ENCODE peak calls at places on chromosome 9, in four cellular contexts. L is lung, F is PC-9, S is GM10248. M is an unnamed sample.

GRCh38 chr9:14692536-14692917 is 705 bp downstream of the ZDHHC21 start:
- DNase-seq in L (no peak), F (no peak), S (no peak), M (no peak)

GRCh38 chr9:76717176-76717575 is 47.1 kb upstream of the PCA3 start:
- DNase-seq in L (no peak), F (no peak), S (no peak), M (no peak)

GRCh38 chr9:130240410-130241197 is 25.0 kb upstream of the HMCN2 start:
- DNase-seq in L (peak; percentile 67), F (peak; percentile 61), S (peak; percentile 56), M (peak; percentile 55)

GRCh38 chr9:112556497-112557085 is 70.0 kb downstream of the KIAA1958 start:
- DNase-seq in L (no peak), F (peak; percentile 64), S (no peak), M (no peak)

GRCh38 chr9:77589046-77589795 is 58.9 kb downstream of the GNA14 start:
- DNase-seq in L (peak; percentile 50), F (peak; percentile 86), S (no peak), M (peak; percentile 50)

GRCh38 chr9:36144322-36145206 is 8.0 kb downstream of the GLIPR2 start:
- DNase-seq in L (no peak), F (no peak), S (no peak), M (no peak)

GRCh38 chr9:128120061-128120740 is 7.3 kb downstream of the PTGES2 start:
- DNase-seq in L (no peak), F (no peak), S (no peak), M (no peak)

GRCh38 chr9:76602191-76602590 is 143.2 kb downstream of the GCNT1 start:
- DNase-seq in L (no peak), F (no peak), S (no peak), M (no peak)

GRCh38 chr9:17810728-17811634 is 232.1 kb downstream of the SH3GL2 start:
- DNase-seq in L (peak; percentile 51), F (peak; percentile 11), S (peak; percentile 36), M (peak; percentile 10)

GRCh38 chr9:27572566-27572917 is 739 bp downstream of the C9orf72 start:
- DNase-seq in L (peak; percentile 62), F (no peak), S (peak; percentile 46), M (no peak)

GRCh38 chr9:10946676-10947410 is 334.0 kb upstream of the PTPRD start:
- DNase-seq in L (no peak), F (no peak), S (no peak), M (no peak)

GRCh38 chr9:109585841-109586240 is 87.7 kb upstream of the PTPN3 start:
- DNase-seq in L (no peak), F (no peak), S (no peak), M (no peak)

GRCh38 chr9:120876842-120877240 is at the start of gene PHF19:
- DNase-seq in L (no peak), F (peak; percentile 44), S (peak; percentile 57), M (no peak)

GRCh38 chr9:126151671-126152050 is 175.0 kb upstream of the MVB12B start:
- DNase-seq in L (peak; percentile 34), F (no peak), S (peak; percentile 10), M (no peak)

GRCh38 chr9:37931586-37931985 is 27.7 kb upstream of the SLC25A51 start:
- DNase-seq in L (no peak), F (no peak), S (no peak), M (no peak)

GRCh38 chr9:82763631-82764030 is 299.3 kb downstream of the RASEF start:
- DNase-seq in L (no peak), F (no peak), S (no peak), M (peak; percentile 10)

GRCh38 chr9:109213300-109214121 is 46.5 kb upstream of the FRRS1L start:
- DNase-seq in L (no peak), F (no peak), S (no peak), M (peak; percentile 88)

GRCh38 chr9:72476617-72477375 is 44.6 kb upstream of the TMC1 start:
- DNase-seq in L (no peak), F (peak; percentile 80), S (no peak), M (no peak)

GRCh38 chr9:84511651-84512050 is 157.9 kb upstream of the NTRK2 start:
- DNase-seq in L (no peak), F (no peak), S (no peak), M (no peak)

GRCh38 chr9:128192601-128193371 is 1.4 kb upstream of the CIZ1 start:
- DNase-seq in L (peak; percentile 83), F (peak; percentile 97), S (peak; percentile 77), M (peak; percentile 4)

GRCh38 chr9:129136446-129137049 is 25.3 kb downstream of the PTPA start:
- DNase-seq in L (no peak), F (no peak), S (no peak), M (no peak)

GRCh38 chr9:76271755-76272154 is 122.5 kb downstream of the RFK start:
- DNase-seq in L (no peak), F (no peak), S (no peak), M (no peak)

GRCh38 chr9:131697097-131697496 is 42.8 kb downstream of the RAPGEF1 start:
- DNase-seq in L (no peak), F (no peak), S (no peak), M (no peak)

GRCh38 chr9:114236391-114237138 is 81.2 kb downstream of the COL27A1 start:
- DNase-seq in L (no peak), F (no peak), S (no peak), M (no peak)

GRCh38 chr9:114232091-114232440 is 76.7 kb downstream of the COL27A1 start:
- DNase-seq in L (no peak), F (peak; percentile 47), S (no peak), M (no peak)

GRCh38 chr9:114235113-114235589 is 79.8 kb downstream of the COL27A1 start:
- DNase-seq in L (no peak), F (no peak), S (no peak), M (no peak)

GRCh38 chr9:114231218-114232090 is 76.1 kb downstream of the COL27A1 start:
- DNase-seq in L (no peak), F (no peak), S (no peak), M (no peak)

DNA sequence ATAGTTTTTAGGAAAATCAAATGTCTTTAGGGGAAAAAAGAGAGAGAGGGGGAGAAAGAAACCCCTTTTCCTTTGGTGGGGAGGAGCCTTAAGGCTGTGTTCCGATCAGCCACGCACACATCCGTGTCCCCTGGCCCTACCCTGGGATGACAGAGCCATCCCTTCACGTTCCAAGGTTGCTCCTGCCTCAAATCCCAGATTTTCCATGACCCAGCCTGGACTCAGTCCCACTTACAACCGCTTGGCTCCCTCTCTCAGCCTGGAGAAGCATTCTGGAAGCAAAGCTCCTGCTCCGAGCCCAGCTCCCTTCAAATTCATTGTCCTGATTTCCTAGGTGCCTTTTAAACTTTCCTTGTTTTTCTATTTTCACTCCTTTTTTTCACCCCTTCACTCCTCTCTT is 78.5 kb downstream of the COL27A1 start:
- DNase-seq in L (no peak), F (no peak), S (no peak), M (no peak)
- TF ChIP-seq CTCF in L (no peak), F (no peak), S (no peak), M (no peak)

DNA sequence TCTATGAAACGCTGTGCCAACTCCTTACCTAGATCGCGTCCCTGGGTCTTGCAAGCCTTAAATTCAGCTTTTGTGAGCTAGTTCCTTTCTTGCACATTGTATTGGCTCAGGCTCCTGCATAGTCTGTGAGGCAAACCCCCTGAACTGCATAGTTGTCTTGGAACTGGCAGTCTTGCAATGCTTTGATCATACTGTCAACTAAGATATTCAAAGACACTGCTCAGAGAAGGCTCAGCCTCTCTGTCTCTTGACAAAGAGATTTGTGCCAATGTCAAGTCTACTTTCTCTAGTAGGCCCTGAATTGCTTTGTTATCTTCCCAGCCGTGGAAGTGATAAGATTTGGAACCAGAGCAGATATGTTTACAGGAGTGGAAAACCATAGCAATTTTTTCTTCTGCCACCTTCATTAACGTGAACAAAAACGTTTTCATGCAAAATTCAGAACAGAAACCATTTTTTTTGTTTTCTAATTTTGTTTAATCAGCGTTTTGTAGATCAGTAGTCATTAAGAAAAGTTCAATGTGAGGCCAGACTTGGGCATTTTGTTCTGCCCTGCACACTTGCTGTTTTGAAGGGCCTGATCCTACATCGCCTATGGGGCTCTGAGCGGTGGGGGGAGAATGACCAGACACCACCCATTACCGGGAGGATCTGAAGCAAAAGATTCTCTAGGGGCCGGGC is 27.6 kb upstream of the ENTREP1 start:
- DNase-seq in L (no peak), F (no peak), S (no peak), M (no peak)
- TF ChIP-seq CTCF in L (no peak), F (no peak), S (no peak), M (no peak)

GRCh38 chr9:21904776-21905175 is 89.4 kb downstream of the CDKN2A start:
- DNase-seq in L (no peak), F (no peak), S (no peak), M (no peak)
- TF ChIP-seq CTCF in L (no peak), F (no peak), S (no peak), M (no peak)

DNA sequence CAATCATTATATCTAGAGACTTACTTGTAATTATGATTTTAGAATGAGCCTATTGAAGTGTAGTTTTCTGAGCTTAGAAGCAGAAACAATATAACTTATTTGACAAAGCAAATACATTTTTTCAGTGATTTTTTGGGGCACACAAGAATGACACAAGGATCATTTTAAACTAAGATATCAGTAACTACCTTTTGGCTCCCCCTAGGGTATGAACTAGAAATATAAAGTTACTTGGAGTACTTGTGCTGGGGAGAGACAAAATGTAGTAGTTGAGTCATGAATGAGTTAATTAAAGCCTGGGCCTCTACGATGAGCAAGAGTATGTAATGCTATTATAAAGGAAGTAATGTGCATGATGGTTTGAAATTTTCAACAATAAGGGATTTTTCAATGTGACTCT is 1244.1 kb upstream of the ACO1 start:
- DNase-seq in L (no peak), F (no peak), S (no peak), M (no peak)
- TF ChIP-seq CTCF in L (no peak), F (peak; percentile 47), S (no peak), M (peak; percentile 32)

DNA sequence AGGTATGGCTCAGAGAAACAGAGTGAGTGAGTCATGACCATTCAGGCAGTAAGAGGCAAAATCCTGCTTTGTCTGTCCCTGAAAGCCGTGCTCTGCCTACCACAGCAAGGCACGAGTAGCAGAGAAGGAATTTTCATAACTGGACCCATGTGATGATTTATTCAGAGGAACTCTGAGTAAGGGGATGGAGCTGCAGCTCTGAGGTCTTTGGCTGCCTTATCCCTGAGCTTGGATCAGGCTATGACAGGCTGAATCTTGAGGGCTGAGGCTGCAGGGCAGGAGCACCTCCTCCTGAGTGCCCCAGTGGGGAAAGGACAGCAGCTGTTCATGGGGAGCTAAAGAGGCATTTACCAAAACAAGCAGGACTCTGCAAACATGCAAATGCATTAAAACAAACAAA is 183.4 kb downstream of the PAPPA start:
- DNase-seq in L (no peak), F (no peak), S (no peak), M (no peak)
- TF ChIP-seq CTCF in L (no peak), F (no peak), S (no peak), M (no peak)

DNA sequence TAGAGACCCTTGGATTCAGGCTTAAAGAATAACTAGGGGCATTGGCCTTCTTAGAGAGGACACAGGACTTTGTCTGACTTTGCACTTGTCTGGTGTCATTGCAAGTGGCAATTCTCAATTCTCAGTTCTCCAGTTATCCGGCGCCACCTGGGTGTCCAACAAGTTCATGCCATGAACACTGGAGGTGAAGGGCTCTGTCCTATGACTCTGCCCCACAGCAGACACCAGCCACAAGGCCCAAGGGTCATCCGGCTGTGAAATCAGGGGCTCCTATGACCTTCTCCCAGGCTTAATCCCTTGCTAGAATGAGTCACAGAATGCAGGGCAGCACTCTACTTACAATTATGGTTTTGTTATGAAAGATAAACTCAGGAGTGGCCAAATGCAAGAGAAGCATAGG is 391.9 kb downstream of the GADD45G start:
- DNase-seq in L (no peak), F (no peak), S (no peak), M (no peak)
- TF ChIP-seq CTCF in L (no peak), F (no peak), S (no peak), M (peak; percentile 22)